ENCODE peak calls at places on chromosomes 3 and 15, in eight cellular contexts. Q is transverse colon, Y is esophagus muscularis mucosa, U is tibial nerve, B is stomach, N is A549, E is sigmoid colon, A is HepG2. W is an unnamed sample.

GRCh38 chr3:111963424-111963823 is 15.4 kb upstream of the ABHD10 start:
- DNase-seq in U (no peak), B (no peak), Q (no peak), N (peak), E (no peak), Y (no peak), A (no peak), W (no peak)

GRCh38 chr3:30073622-30074021 is 532.8 kb upstream of the TGFBR2 start:
- DNase-seq in E (no peak), B (no peak), Q (peak), N (no peak), Y (no peak), U (no peak), A (no peak), W (no peak)

GRCh38 chr3:126859415-126860246 is 123.3 kb upstream of the PLXNA1 start:
- DNase-seq in U (no peak), A (no peak), E (peak), B (no peak), Q (no peak), Y (peak), N (no peak), W (no peak)

GRCh38 chr15:60208708-60209107 is 189.1 kb downstream of the ANXA2 start:
- DNase-seq in Q (no peak), A (no peak), B (no peak), Y (no peak), U (no peak), E (no peak), N (no peak), W (no peak)

GRCh38 chr3:129122697-129123055 is 1.1 kb upstream of the RAB43 start:
- DNase-seq in E (no peak), N (no peak), A (no peak), Q (peak), Y (no peak), U (no peak), B (peak), W (no peak)

GRCh38 chr3:25155696-25156471 is 272.2 kb upstream of the RARB start:
- DNase-seq in Y (no peak), A (no peak), N (no peak), B (no peak), Q (no peak), E (no peak), U (no peak), W (no peak)

GRCh38 chr3:151962371-151962770 is 88.9 kb downstream of the SUCNR1 start:
- DNase-seq in B (no peak), Q (no peak), A (no peak), Y (no peak), U (no peak), E (no peak), N (no peak), W (no peak)

GRCh38 chr15:74442063-74442462 is 8.3 kb upstream of the SEMA7A start:
- DNase-seq in U (no peak), N (no peak), E (no peak), B (no peak), A (peak), Y (no peak), Q (no peak), W (peak)

GRCh38 chr15:23629234-23629805 is 18.3 kb downstream of the MAGEL2 start:
- DNase-seq in N (no peak), B (no peak), U (no peak), Q (no peak), Y (no peak), E (no peak), A (no peak), W (no peak)

GRCh38 chr3:11757441-11757875 is 89.2 kb downstream of the TAMM41 start:
- DNase-seq in B (no peak), E (no peak), U (no peak), N (no peak), A (no peak), Q (no peak), Y (no peak), W (no peak)

GRCh38 chr3:190435618-190436017 is 14.1 kb downstream of the TMEM207 start:
- DNase-seq in A (no peak), B (no peak), E (no peak), U (no peak), N (no peak), Y (no peak), Q (no peak), W (no peak)

GRCh38 chr15:42279234-42279723 is 6.0 kb upstream of the TMEM87A start:
- DNase-seq in Q (no peak), B (no peak), N (no peak), Y (no peak), E (no peak), U (no peak), A (no peak), W (no peak)

GRCh38 chr15:69637818-69638217 is 185.2 kb downstream of the RPLP1 start:
- DNase-seq in B (no peak), E (no peak), N (no peak), U (no peak), Q (no peak), A (no peak), Y (peak), W (no peak)

GRCh38 chr3:197135212-197135611 is 105.6 kb upstream of the MELTF start:
- DNase-seq in Q (no peak), Y (no peak), U (no peak), B (no peak), E (no peak), A (no peak), N (no peak), W (no peak)

GRCh38 chr3:167116120-167116922 is 263.8 kb downstream of the ZBBX start:
- DNase-seq in E (peak), A (no peak), B (no peak), U (no peak), Q (no peak), N (no peak), Y (no peak), W (no peak)

GRCh38 chr3:99869621-99870020 is 52.0 kb downstream of the CMSS1 start:
- DNase-seq in B (no peak), N (no peak), U (no peak), A (no peak), Q (no peak), E (no peak), Y (no peak), W (no peak)

GRCh38 chr3:65028024-65028423 is 340.2 kb upstream of the ADAMTS9 start:
- DNase-seq in E (no peak), N (no peak), A (no peak), B (no peak), Y (no peak), U (no peak), Q (no peak), W (no peak)

GRCh38 chr3:39295184-39295775 is 15.4 kb upstream of the CX3CR1 start:
- DNase-seq in N (no peak), E (no peak), B (no peak), Y (no peak), U (no peak), Q (no peak), A (no peak), W (no peak)

GRCh38 chr15:70830615-70831014 is 23.3 kb downstream of the LARP6 start:
- DNase-seq in Y (no peak), E (no peak), A (no peak), B (peak), U (no peak), Q (no peak), N (no peak), W (no peak)

GRCh38 chr15:62756326-62756994 is 286.1 kb upstream of the TPM1 start:
- DNase-seq in U (no peak), Y (no peak), N (no peak), A (peak), B (no peak), Q (no peak), E (no peak), W (no peak)

GRCh38 chr15:57401546-57401945 is 25.2 kb downstream of the CGNL1 start:
- DNase-seq in N (no peak), Y (no peak), E (no peak), Q (no peak), B (no peak), U (no peak), A (no peak), W (no peak)

GRCh38 chr3:187291001-187291511 is 481 bp downstream of the MASP1 start:
- DNase-seq in Q (no peak), U (no peak), Y (peak), N (no peak), A (no peak), E (no peak), B (no peak), W (no peak)

GRCh38 chr3:53796161-53796560 is 50.1 kb downstream of the CHDH start:
- DNase-seq in N (no peak), B (peak), Q (peak), E (no peak), A (no peak), U (no peak), Y (no peak), W (no peak)

GRCh38 chr3:188008582-188009213 is 145.3 kb upstream of the LPP start:
- DNase-seq in N (no peak), U (no peak), B (no peak), A (no peak), Y (no peak), E (no peak), Q (no peak), W (no peak)

GRCh38 chr3:145959457-145960088 is 201.4 kb downstream of the PLOD2 start:
- DNase-seq in U (no peak), A (no peak), N (no peak), E (no peak), Q (no peak), Y (no peak), B (no peak), W (no peak)

GRCh38 chr3:172649987-172650386 is 60.9 kb downstream of the NCEH1 start:
- DNase-seq in U (no peak), Y (peak), Q (no peak), A (no peak), E (no peak), N (no peak), B (no peak), W (no peak)

GRCh38 chr3:136899622-136900158 is 37.7 kb downstream of the NCK1 start:
- DNase-seq in B (no peak), Q (no peak), A (no peak), Y (no peak), N (no peak), E (no peak), U (no peak), W (no peak)

GRCh38 chr15:92612891-92613290 is 42.7 kb downstream of the FAM174B start:
- DNase-seq in B (peak), A (no peak), Q (no peak), N (no peak), E (peak), Y (no peak), U (no peak), W (peak)

GRCh38 chr15:40906947-40907802 is 12.9 kb downstream of the VPS18 start:
- DNase-seq in E (no peak), B (peak), Q (peak), A (no peak), Y (no peak), N (no peak), U (no peak), W (peak)

GRCh38 chr3:14633417-14633816 is 18.1 kb upstream of the CCDC174 start:
- DNase-seq in E (no peak), Q (no peak), N (no peak), Y (no peak), U (no peak), B (no peak), A (no peak), W (no peak)

GRCh38 chr3:124395165-124395564 is 335.1 kb upstream of the UMPS start:
- DNase-seq in E (no peak), Q (no peak), Y (no peak), N (no peak), U (no peak), A (no peak), B (no peak), W (no peak)

GRCh38 chr15:70094690-70095311 is 2.9 kb downstream of the TLE3 start:
- DNase-seq in A (peak), Y (no peak), Q (no peak), N (no peak), U (no peak), B (no peak), E (no peak), W (no peak)

GRCh38 chr3:174547801-174548200 is 311.3 kb upstream of the NAALADL2 start:
- DNase-seq in B (no peak), A (no peak), N (no peak), U (no peak), Q (no peak), E (no peak), Y (no peak), W (no peak)

GRCh38 chr15:35909414-35909813 is 363.4 kb upstream of the DPH6 start:
- DNase-seq in U (no peak), E (no peak), N (no peak), Q (no peak), Y (no peak), B (no peak), A (no peak), W (no peak)

GRCh38 chr15:93235926-93236781 is 147.1 kb upstream of the RGMA start:
- DNase-seq in U (no peak), A (no peak), E (peak), Q (peak), N (no peak), Y (peak), B (peak), W (no peak)

GRCh38 chr3:103136621-103137020 is 701.8 kb downstream of the ZPLD1 start:
- DNase-seq in B (no peak), U (no peak), A (no peak), N (no peak), Q (no peak), E (no peak), Y (no peak), W (no peak)
- TF ChIP-seq EP300 in B (no peak), U (no peak), A (no peak), N (no peak), Q (no peak), E (no peak), Y (no peak), W (no peak)

GRCh38 chr3:123154346-123154985 is 47.3 kb upstream of the SEC22A start:
- DNase-seq in B (no peak), U (no peak), N (no peak), E (no peak), A (no peak), Q (no peak), Y (peak), W (no peak)

GRCh38 chr3:123151251-123151705 is 50.5 kb upstream of the SEC22A start:
- DNase-seq in E (no peak), A (no peak), Y (no peak), B (no peak), N (no peak), Q (no peak), U (no peak), W (no peak)

GRCh38 chr3:123153821-123154323 is 47.9 kb upstream of the SEC22A start:
- DNase-seq in N (no peak), Q (no peak), Y (no peak), U (no peak), A (no peak), E (no peak), B (no peak), W (no peak)

GRCh38 chr3:123152656-123153055 is 49.1 kb upstream of the SEC22A start:
- DNase-seq in B (no peak), Q (no peak), Y (no peak), N (no peak), E (no peak), U (no peak), A (no peak), W (no peak)

DNA sequence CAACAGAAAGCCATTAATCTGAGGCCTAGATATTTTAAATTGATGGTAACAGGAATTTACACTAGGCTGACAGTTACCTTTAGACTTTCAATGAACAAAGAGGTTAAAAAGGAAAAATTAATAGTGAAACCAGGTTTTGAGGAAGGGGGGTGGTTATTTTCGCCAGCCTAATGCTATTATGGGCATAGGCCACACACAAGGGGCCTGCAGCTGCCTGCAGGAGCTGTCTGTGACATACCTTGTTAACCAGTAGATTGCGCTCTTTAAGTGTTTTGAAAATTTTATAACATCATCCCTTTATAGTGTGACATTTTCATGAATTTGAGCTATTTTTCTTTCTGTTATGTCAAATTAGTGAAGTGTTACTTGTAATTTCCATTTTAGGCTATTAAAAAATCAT is 48.6 kb upstream of the SEC22A start:
- DNase-seq in U (no peak), E (no peak), Q (no peak), N (no peak), Y (no peak), B (no peak), A (no peak), W (no peak)
- TF ChIP-seq CTCF in U (no peak), E (no peak), Q (no peak), N (no peak), Y (no peak), B (no peak), A (no peak), W (no peak)

GRCh38 chr3:4983739-4984510 is 4.7 kb downstream of the BHLHE40 start:
- DNase-seq in E (no peak), Q (peak), Y (no peak), U (no peak), A (no peak), B (peak), N (no peak), W (peak)
- TF ChIP-seq EP300 in E (no peak), Q (no peak), Y (no peak), U (peak), A (no peak), B (no peak), N (peak), W (no peak)

GRCh38 chr3:7800006-7800780 is 701.4 kb upstream of the LMCD1 start:
- DNase-seq in A (no peak), Q (no peak), N (no peak), U (no peak), Y (peak), B (no peak), E (no peak), W (no peak)
- TF ChIP-seq CTCF in A (no peak), Q (no peak), N (no peak), U (peak), Y (no peak), B (peak), E (no peak), W (no peak)

DNA sequence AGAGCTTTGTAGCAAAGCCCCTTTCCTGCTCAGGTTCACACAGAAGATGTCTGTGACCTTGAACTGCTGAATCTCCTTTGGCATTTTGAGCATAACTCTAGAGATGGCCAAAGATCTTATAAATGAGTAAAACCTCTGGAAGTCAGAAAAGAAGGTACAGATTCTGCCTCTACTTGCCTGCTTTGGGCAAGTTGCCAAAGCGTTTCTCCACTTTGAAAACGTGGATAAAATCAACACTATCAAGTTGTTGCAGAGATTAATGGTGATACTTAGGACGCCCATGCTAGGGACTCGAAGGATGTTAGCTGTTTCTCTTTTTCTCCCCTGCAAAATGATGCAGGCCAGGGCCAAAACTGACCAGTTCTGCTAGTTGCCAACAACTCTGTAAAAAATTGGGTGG is 68.0 kb upstream of the CMTM7 start:
- DNase-seq in N (no peak), B (no peak), A (no peak), Y (no peak), Q (no peak), E (no peak), U (no peak), W (no peak)
- TF ChIP-seq EP300 in N (no peak), B (no peak), A (no peak), Y (no peak), Q (no peak), E (no peak), U (no peak), W (no peak)

GRCh38 chr3:54891540-54891897 is 36.3 kb downstream of the LRTM1 start:
- DNase-seq in N (peak), U (peak), E (peak), A (peak), Q (peak), B (peak), Y (peak), W (peak)
- TF ChIP-seq CTCF in N (peak), U (peak), E (peak), A (peak), Q (peak), B (peak), Y (peak), W (peak)

GRCh38 chr3:69115731-69116130 is 6.7 kb downstream of the LMOD3 start:
- DNase-seq in A (no peak), B (no peak), Q (no peak), U (no peak), N (no peak), E (no peak), Y (no peak), W (no peak)
- TF ChIP-seq EP300 in A (no peak), B (no peak), Q (no peak), U (no peak), N (no peak), E (no peak), Y (no peak), W (no peak)

GRCh38 chr15:48855501-48856440 is 22.2 kb upstream of the EID1 start:
- DNase-seq in B (no peak), Y (no peak), E (no peak), Q (peak), N (peak), U (no peak), A (peak), W (no peak)
- TF ChIP-seq CTCF in B (peak), Y (peak), E (peak), Q (peak), N (peak), U (peak), A (peak), W (no peak)

GRCh38 chr3:8239095-8239494 is 262.5 kb upstream of the LMCD1 start:
- DNase-seq in U (no peak), N (no peak), E (no peak), Q (no peak), Y (no peak), A (no peak), B (peak), W (no peak)
- TF ChIP-seq EP300 in U (no peak), N (no peak), E (no peak), Q (no peak), Y (no peak), A (no peak), B (no peak), W (no peak)